ENCODE peak calls at places on chromosomes 3 and 15, in six cellular contexts. One of them, this sample, is unnamed.

GRCh38 chr3:5707794-5708193 is 520.3 kb downstream of the EDEM1 start:
- DNase-seq in HepG2: no peak
- DNase-seq in WTC11: no peak
- DNase-seq in K562: no peak
- DNase-seq in GM12878: no peak
- DNase-seq in H1: no peak
- DNase-seq in this sample: no peak

GRCh38 chr3:6108957-6109356 is 752.0 kb upstream of the GRM7 start:
- DNase-seq in HepG2: no peak
- DNase-seq in WTC11: no peak
- DNase-seq in K562: no peak
- DNase-seq in GM12878: no peak
- DNase-seq in H1: no peak
- DNase-seq in this sample: no peak

GRCh38 chr3:60417590-60417989 is 833.7 kb downstream of the FHIT start:
- DNase-seq in HepG2: no peak
- DNase-seq in WTC11: no peak
- DNase-seq in K562: no peak
- DNase-seq in GM12878: no peak
- DNase-seq in H1: no peak
- DNase-seq in this sample: no peak

GRCh38 chr3:31188112-31188511 is 293.7 kb upstream of the GADL1 start:
- DNase-seq in HepG2: no peak
- DNase-seq in WTC11: no peak
- DNase-seq in K562: no peak
- DNase-seq in GM12878: no peak
- DNase-seq in H1: no peak
- DNase-seq in this sample: no peak

GRCh38 chr3:14602804-14603644 is 48.5 kb upstream of the CCDC174 start:
- DNase-seq in HepG2: no peak
- DNase-seq in WTC11: peak
- DNase-seq in K562: peak
- DNase-seq in GM12878: no peak
- DNase-seq in H1: no peak
- DNase-seq in this sample: peak

GRCh38 chr3:182713743-182714517 is 79.4 kb upstream of the ATP11B start:
- DNase-seq in HepG2: peak
- DNase-seq in WTC11: no peak
- DNase-seq in K562: no peak
- DNase-seq in GM12878: peak
- DNase-seq in H1: no peak
- DNase-seq in this sample: peak

GRCh38 chr3:154970796-154971195 is 109.3 kb upstream of the MME start:
- DNase-seq in HepG2: no peak
- DNase-seq in WTC11: no peak
- DNase-seq in K562: no peak
- DNase-seq in GM12878: no peak
- DNase-seq in H1: no peak
- DNase-seq in this sample: no peak

GRCh38 chr15:67511606-67512005 is 9.3 kb upstream of the C15orf61 start:
- DNase-seq in HepG2: no peak
- DNase-seq in WTC11: no peak
- DNase-seq in K562: no peak
- DNase-seq in GM12878: no peak
- DNase-seq in H1: no peak
- DNase-seq in this sample: no peak

GRCh38 chr3:122091602-122092006 is 36.4 kb downstream of the CD86 start:
- DNase-seq in HepG2: no peak
- DNase-seq in WTC11: no peak
- DNase-seq in K562: no peak
- DNase-seq in GM12878: peak
- DNase-seq in H1: no peak
- DNase-seq in this sample: no peak

GRCh38 chr3:28590851-28591250 is 242.2 kb upstream of the AZI2 start:
- DNase-seq in HepG2: no peak
- DNase-seq in WTC11: no peak
- DNase-seq in K562: no peak
- DNase-seq in GM12878: no peak
- DNase-seq in H1: no peak
- DNase-seq in this sample: no peak

DNA sequence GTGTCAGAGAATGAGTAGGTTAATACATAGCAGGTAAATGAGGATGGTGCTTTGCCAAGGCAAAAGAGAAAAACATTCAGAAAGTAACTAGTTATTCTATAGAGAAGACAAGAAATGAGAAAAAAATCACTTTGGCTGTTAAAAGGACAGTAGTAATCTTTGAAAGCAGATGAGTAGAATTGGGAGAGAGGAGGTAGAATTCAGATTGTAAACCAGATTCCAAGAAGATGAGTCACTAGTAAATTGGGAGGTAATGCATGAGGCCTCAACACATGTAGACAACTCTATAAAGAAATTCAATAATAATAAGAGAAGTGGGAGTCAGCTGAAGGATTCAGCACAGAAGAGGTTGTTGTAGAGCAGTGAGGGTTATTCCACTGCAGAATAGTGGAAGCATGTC is 81.4 kb downstream of the MBNL1 start:
- DNase-seq in HepG2: no peak
- DNase-seq in WTC11: no peak
- DNase-seq in K562: no peak
- DNase-seq in GM12878: no peak
- DNase-seq in H1: no peak
- DNase-seq in this sample: peak
- TF ChIP-seq CREB1 in HepG2: no peak
- TF ChIP-seq CREB1 in WTC11: no peak
- TF ChIP-seq CREB1 in K562: no peak
- TF ChIP-seq CREB1 in GM12878: no peak
- TF ChIP-seq CREB1 in H1: no peak
- TF ChIP-seq CREB1 in this sample: no peak

DNA sequence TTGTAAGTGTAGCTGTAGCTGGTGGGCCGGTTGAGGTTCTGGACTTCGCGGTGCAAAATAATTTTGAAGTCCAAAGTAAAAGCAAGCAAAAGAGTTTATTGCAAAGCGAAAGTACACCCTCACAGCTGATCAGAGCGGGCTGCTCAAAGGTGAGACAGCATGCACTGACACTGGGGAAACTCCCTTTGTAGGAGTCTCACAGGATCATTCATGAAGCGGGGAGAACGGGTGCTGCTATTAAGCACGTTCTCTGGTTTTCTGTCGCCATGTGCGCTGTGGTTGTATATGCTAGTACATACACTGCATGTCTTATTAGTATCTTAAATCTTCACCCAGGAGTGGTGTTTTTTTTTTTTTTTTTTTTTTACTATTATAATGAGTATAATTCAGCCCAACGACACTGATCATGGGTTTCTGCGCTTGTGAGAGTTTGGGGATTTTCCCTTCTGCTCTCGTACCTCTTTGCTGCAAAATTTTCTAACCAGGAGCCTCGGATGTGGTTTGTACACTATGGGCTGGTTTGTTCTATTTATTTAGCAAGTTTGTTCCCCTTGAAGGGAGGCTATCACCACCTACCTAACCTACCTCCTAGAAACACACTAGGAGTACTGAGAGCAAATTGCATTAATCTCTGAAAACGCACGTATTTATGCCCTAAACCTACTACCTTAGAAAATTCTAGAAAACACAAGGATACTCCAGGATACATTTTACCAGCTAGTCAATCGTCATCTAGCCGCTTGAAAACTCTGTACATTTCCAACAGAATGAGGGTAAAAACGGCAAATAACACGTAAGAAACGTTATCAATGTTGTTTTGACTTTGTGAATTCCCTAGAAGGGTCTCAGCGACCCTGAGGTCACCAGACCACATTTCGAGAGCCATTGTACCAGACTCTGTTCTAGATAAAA is 1.3 kb upstream of the AP4E1 start:
- DNase-seq in HepG2: peak
- DNase-seq in WTC11: no peak
- DNase-seq in K562: peak
- DNase-seq in GM12878: peak
- DNase-seq in H1: no peak
- DNase-seq in this sample: no peak
- TF ChIP-seq CREB1 in HepG2: no peak
- TF ChIP-seq CREB1 in WTC11: no peak
- TF ChIP-seq CREB1 in K562: no peak
- TF ChIP-seq CREB1 in GM12878: peak
- TF ChIP-seq CREB1 in H1: no peak
- TF ChIP-seq CREB1 in this sample: no peak

GRCh38 chr3:187733371-187733770 is 11.9 kb downstream of the BCL6 start:
- DNase-seq in HepG2: no peak
- DNase-seq in WTC11: no peak
- DNase-seq in K562: no peak
- DNase-seq in GM12878: no peak
- DNase-seq in H1: no peak
- DNase-seq in this sample: no peak

GRCh38 chr3:187736418-187736871 is 8.8 kb downstream of the BCL6 start:
- DNase-seq in HepG2: no peak
- DNase-seq in WTC11: no peak
- DNase-seq in K562: no peak
- DNase-seq in GM12878: no peak
- DNase-seq in H1: no peak
- DNase-seq in this sample: peak

GRCh38 chr3:187735837-187736236 is 9.4 kb downstream of the BCL6 start:
- DNase-seq in HepG2: no peak
- DNase-seq in WTC11: no peak
- DNase-seq in K562: no peak
- DNase-seq in GM12878: no peak
- DNase-seq in H1: no peak
- DNase-seq in this sample: no peak

GRCh38 chr3:187735383-187735782 is 9.9 kb downstream of the BCL6 start:
- DNase-seq in HepG2: no peak
- DNase-seq in WTC11: no peak
- DNase-seq in K562: no peak
- DNase-seq in GM12878: no peak
- DNase-seq in H1: no peak
- DNase-seq in this sample: no peak

DNA sequence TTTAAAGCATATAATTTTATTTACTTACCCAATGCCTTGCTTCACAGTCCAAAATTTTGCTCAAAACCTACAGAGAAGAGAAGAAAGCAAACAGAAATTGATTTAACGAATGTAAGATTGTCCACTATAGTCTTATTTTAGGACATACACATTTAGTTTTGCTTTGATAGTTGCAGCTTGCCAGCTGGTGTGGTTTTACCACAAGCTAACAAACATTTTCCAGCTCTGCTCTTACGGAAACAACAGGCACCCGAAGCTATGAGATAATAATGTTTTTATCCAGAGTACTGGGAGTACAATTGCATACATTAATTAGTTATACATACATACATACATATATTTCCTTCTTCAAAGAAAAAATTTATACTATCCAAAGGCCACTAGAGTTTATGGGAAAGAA is 10.4 kb downstream of the BCL6 start:
- DNase-seq in HepG2: no peak
- DNase-seq in WTC11: no peak
- DNase-seq in K562: no peak
- DNase-seq in GM12878: no peak
- DNase-seq in H1: no peak
- DNase-seq in this sample: no peak
- TF ChIP-seq CREB1 in HepG2: no peak
- TF ChIP-seq CREB1 in WTC11: no peak
- TF ChIP-seq CREB1 in K562: no peak
- TF ChIP-seq CREB1 in GM12878: no peak
- TF ChIP-seq CREB1 in H1: no peak
- TF ChIP-seq CREB1 in this sample: no peak

GRCh38 chr15:85636351-85636750 is 158.4 kb downstream of the KLHL25 start:
- DNase-seq in HepG2: no peak
- DNase-seq in WTC11: no peak
- DNase-seq in K562: no peak
- DNase-seq in GM12878: no peak
- DNase-seq in H1: no peak
- DNase-seq in this sample: no peak
- TF ChIP-seq CREB1 in HepG2: no peak
- TF ChIP-seq CREB1 in WTC11: no peak
- TF ChIP-seq CREB1 in K562: no peak
- TF ChIP-seq CREB1 in GM12878: no peak
- TF ChIP-seq CREB1 in H1: no peak
- TF ChIP-seq CREB1 in this sample: no peak

GRCh38 chr3:71955549-71956373 is 170.8 kb upstream of the PROK2 start:
- DNase-seq in HepG2: peak
- DNase-seq in WTC11: peak
- DNase-seq in K562: peak
- DNase-seq in GM12878: peak
- DNase-seq in H1: peak
- DNase-seq in this sample: peak

GRCh38 chr3:71961891-71962290 is 176.9 kb upstream of the PROK2 start:
- DNase-seq in HepG2: no peak
- DNase-seq in WTC11: no peak
- DNase-seq in K562: no peak
- DNase-seq in GM12878: no peak
- DNase-seq in H1: no peak
- DNase-seq in this sample: no peak

GRCh38 chr3:71961378-71961777 is 176.4 kb upstream of the PROK2 start:
- DNase-seq in HepG2: no peak
- DNase-seq in WTC11: no peak
- DNase-seq in K562: no peak
- DNase-seq in GM12878: no peak
- DNase-seq in H1: no peak
- DNase-seq in this sample: no peak

GRCh38 chr3:71956716-71957115 is 171.8 kb upstream of the PROK2 start:
- DNase-seq in HepG2: no peak
- DNase-seq in WTC11: peak
- DNase-seq in K562: no peak
- DNase-seq in GM12878: no peak
- DNase-seq in H1: no peak
- DNase-seq in this sample: peak

GRCh38 chr3:71958533-71958932 is 173.6 kb upstream of the PROK2 start:
- DNase-seq in HepG2: no peak
- DNase-seq in WTC11: no peak
- DNase-seq in K562: no peak
- DNase-seq in GM12878: no peak
- DNase-seq in H1: no peak
- DNase-seq in this sample: no peak
- TF ChIP-seq CREB1 in HepG2: no peak
- TF ChIP-seq CREB1 in WTC11: no peak
- TF ChIP-seq CREB1 in K562: no peak
- TF ChIP-seq CREB1 in GM12878: no peak
- TF ChIP-seq CREB1 in H1: no peak
- TF ChIP-seq CREB1 in this sample: no peak

GRCh38 chr3:195914648-195915473 is 6.5 kb upstream of the TNK2 start:
- DNase-seq in HepG2: peak
- DNase-seq in WTC11: peak
- DNase-seq in K562: peak
- DNase-seq in GM12878: peak
- DNase-seq in H1: peak
- DNase-seq in this sample: peak
- TF ChIP-seq CREB1 in HepG2: peak
- TF ChIP-seq CREB1 in WTC11: no peak
- TF ChIP-seq CREB1 in K562: peak
- TF ChIP-seq CREB1 in GM12878: peak
- TF ChIP-seq CREB1 in H1: peak
- TF ChIP-seq CREB1 in this sample: peak

GRCh38 chr3:130488769-130489450 is 28.1 kb upstream of the COL6A6 start:
- DNase-seq in HepG2: no peak
- DNase-seq in WTC11: no peak
- DNase-seq in K562: no peak
- DNase-seq in GM12878: no peak
- DNase-seq in H1: no peak
- DNase-seq in this sample: no peak
- TF ChIP-seq CREB1 in HepG2: no peak
- TF ChIP-seq CREB1 in WTC11: no peak
- TF ChIP-seq CREB1 in K562: no peak
- TF ChIP-seq CREB1 in GM12878: no peak
- TF ChIP-seq CREB1 in H1: no peak
- TF ChIP-seq CREB1 in this sample: no peak